ENCODE peak calls at places on chromosomes 1 and 21, in four cellular contexts. R is mammary epithelial cell, K is left lung, V is astrocyte. P is an unnamed sample.
A peak's percentile ranks its signal among the peaks of the same experiment; 100 is the strongest.

GRCh38 chr1:82920418-82921248 is 1078.3 kb downstream of the TTLL7 start:
- DNase-seq in R (no peak), K (no peak), V (peak; percentile 10), P (no peak)

GRCh38 chr1:53517109-53517508 is 57.9 kb downstream of the DMRTB1 start:
- DNase-seq in K (no peak), V (no peak), R (no peak), P (no peak)

GRCh38 chr1:93735722-93736121 is 54.1 kb upstream of the BCAR3 start:
- DNase-seq in R (peak; percentile 81), K (no peak), V (peak; percentile 93), P (no peak)

GRCh38 chr1:62746086-62746808 is 37.7 kb upstream of the ATG4C start:
- DNase-seq in V (peak; percentile 32), R (peak; percentile 36), K (no peak), P (no peak)

GRCh38 chr1:81801032-81801833 is 499 bp downstream of the ADGRL2 start:
- DNase-seq in K (peak; percentile 86), R (peak; percentile 91), V (peak; percentile 93), P (no peak)

GRCh38 chr1:92990828-92991227 is 29.6 kb upstream of the DIPK1A start:
- DNase-seq in K (no peak), R (no peak), V (no peak), P (no peak)

GRCh38 chr1:99652881-99653281 is 7.0 kb downstream of the PALMD start:
- DNase-seq in R (no peak), V (peak; percentile 81), K (no peak), P (no peak)

GRCh38 chr1:26627959-26628358 is 67.9 kb upstream of the ARID1A start:
- DNase-seq in V (no peak), K (no peak), R (no peak), P (no peak)

GRCh38 chr1:41802532-41803501 is 115.9 kb downstream of the HIVEP3 start:
- DNase-seq in V (no peak), R (peak; percentile 56), K (peak; percentile 75), P (no peak)

GRCh38 chr21:45251635-45252447 is 35.9 kb downstream of the POFUT2 start:
- DNase-seq in R (no peak), K (no peak), V (no peak), P (no peak)

GRCh38 chr21:45253633-45254556 is 33.8 kb downstream of the POFUT2 start:
- DNase-seq in V (no peak), R (no peak), K (no peak), P (no peak)

GRCh38 chr21:45252448-45252925 is 35.2 kb downstream of the POFUT2 start:
- DNase-seq in K (no peak), V (no peak), R (no peak), P (no peak)

GRCh38 chr21:45254557-45254930 is 33.2 kb downstream of the POFUT2 start:
- DNase-seq in V (no peak), R (no peak), K (no peak), P (no peak)

GRCh38 chr21:45253180-45253579 is 34.5 kb downstream of the POFUT2 start:
- DNase-seq in K (no peak), V (peak; percentile 18), R (peak; percentile 17), P (no peak)
- H3K27ac ChIP-seq in K (no peak overlapping the region), V (no peak overlapping the region), R (no peak overlapping the region), P (no peak overlapping the region)

GRCh38 chr1:51215169-51215568 is 20.9 kb upstream of the RNF11 start:
- DNase-seq in V (peak; percentile 20), K (no peak), R (peak; percentile 68), P (no peak)

GRCh38 chr1:51214615-51215131 is 21.4 kb upstream of the RNF11 start:
- DNase-seq in K (no peak), R (peak; percentile 23), V (peak; percentile 61), P (no peak)

GRCh38 chr1:51218570-51218969 is 17.5 kb upstream of the RNF11 start:
- DNase-seq in K (no peak), R (no peak), V (no peak), P (no peak)

GRCh38 chr1:51217101-51217500 is 19.0 kb upstream of the RNF11 start:
- DNase-seq in V (no peak), K (no peak), R (no peak), P (no peak)

GRCh38 chr1:51216631-51217030 is 19.4 kb upstream of the RNF11 start:
- DNase-seq in R (no peak), V (no peak), K (no peak), P (no peak)
- TF ChIP-seq CTCF in R (no peak), V (no peak), K (no peak), P (no peak)

DNA sequence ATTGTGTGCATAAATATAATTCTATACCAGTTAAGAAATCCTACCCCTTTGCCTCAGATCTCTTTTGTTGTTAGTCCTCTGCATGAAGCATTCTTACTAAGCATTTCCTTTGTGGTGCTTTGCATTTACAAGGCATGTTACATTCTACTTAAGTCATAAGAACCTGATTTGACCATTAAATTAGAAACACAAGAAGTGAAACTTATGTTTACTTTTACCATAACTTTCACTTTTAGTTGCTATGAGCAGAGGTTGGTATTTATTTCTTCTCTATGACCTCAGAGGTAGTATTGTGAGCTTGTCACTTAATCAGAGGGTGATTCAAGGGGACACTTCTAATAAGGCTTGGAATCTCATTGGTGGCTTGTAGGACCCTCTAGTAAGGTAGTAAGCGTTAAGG is 9.0 kb downstream of the FAM20B start:
- DNase-seq in K (no peak), R (no peak), V (peak; percentile 48), P (no peak)
- H3K4me1 ChIP-seq in K (peaks cover 11% of the 10 kb centered on the region), R (peaks cover 43% of the 10 kb centered on the region), V (peaks cover 26% of the 10 kb centered on the region), P (peaks cover 82% of the 10 kb centered on the region)

GRCh38 chr1:14732726-14733052 is 134.2 kb downstream of the KAZN start:
- DNase-seq in R (no peak), K (no peak), V (no peak), P (no peak)
- H3K27ac ChIP-seq in R (peak overlapping the region; percentile 98), K (peak overlapping the region; percentile 6), V (peak overlapping the region; percentile 35), P (peak overlapping the region; percentile 79)

DNA sequence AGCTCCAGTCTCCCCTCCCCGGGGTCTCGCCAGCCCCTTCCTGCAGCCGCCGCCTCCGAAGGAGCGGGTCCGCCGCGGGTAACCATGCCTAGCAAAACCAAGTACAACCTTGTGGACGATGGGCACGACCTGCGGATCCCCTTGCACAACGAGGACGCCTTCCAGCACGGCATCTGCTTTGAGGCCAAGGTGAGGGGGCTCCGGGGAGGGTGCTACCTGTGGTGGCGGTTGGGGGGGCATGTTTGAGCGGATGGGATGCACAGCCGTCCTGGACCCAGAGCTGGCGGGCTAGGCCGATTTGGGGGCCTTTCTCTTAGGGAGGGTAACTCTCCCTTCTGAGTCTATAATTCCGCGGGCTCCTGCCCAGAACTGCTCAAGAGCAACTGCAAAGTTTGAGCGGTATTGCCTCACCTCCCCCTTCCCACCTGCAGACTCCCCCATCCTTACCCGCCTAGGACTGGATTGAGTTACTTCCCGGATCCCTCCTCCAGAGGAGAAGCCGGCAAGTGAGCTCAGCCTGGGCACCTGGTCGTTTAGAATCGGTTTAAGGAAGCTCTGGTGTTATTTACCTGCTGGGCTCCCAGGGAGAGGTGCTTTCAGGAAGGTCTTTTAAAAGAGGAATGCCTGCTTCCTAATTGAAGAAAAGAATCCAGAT is 730 bp downstream of the NOS1AP start:
- DNase-seq in R (peak; percentile 42), K (peak; percentile 51), V (no peak), P (no peak)
- TF ChIP-seq CTCF in R (no peak), K (no peak), V (no peak), P (no peak)

DNA sequence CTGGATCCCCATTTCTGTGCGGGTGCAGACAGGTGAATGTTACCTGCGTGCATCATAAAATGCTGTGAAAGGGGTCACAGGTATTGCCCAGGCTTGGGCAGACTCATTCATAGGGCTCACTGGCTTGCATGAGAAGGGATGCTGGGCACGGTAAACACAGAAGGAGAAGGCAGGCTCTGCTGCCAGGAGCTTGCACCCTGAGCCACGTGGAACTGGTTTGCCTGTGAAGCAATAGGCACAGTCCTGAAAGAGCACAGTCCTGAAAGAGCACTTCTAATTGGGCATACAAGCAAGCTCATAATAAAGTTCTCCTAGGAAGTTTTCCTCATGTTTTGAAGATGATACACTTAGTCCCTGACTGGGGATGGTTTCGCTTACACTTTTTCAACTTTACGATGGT is 40.9 kb downstream of the GALNT2 start:
- DNase-seq in R (no peak), K (no peak), V (no peak), P (no peak)
- H3K4me1 ChIP-seq in R (peaks cover 36% of the 10 kb centered on the region), K (peaks cover 45% of the 10 kb centered on the region), V (peaks cover 54% of the 10 kb centered on the region), P (peaks cover 59% of the 10 kb centered on the region)